ENCODE peak calls at places on chromosomes 16 and 17, in seven cellular contexts. D is HAP-1, F is fibroblast of lung, E is tibial nerve, B is A549, I is vagina, X is Panc1. T is an unnamed sample. For H3K9me3 and H3K4me1, the result is how much of the 10 kb centered on the place peaks cover.

GRCh38 chr16:89921699-89922476 is 1.3 kb upstream of the TUBB3 start:
- DNase-seq in D (peak), F (peak), E (no peak), B (peak), I (no peak), X (no peak), T (peak)

GRCh38 chr17:18888766-18889290 is 30.9 kb downstream of the PRPSAP2 start:
- DNase-seq in D (no peak), F (no peak), E (no peak), B (no peak), I (no peak), X (no peak), T (no peak)

GRCh38 chr17:237406-237955 is 56.0 kb upstream of the DOC2B start:
- DNase-seq in D (no peak), F (no peak), E (no peak), B (no peak), I (no peak), X (no peak), T (no peak)

GRCh38 chr16:85360323-85361277 is 248.3 kb upstream of the CIBAR2 start:
- DNase-seq in D (no peak), F (no peak), E (no peak), B (no peak), I (no peak), X (no peak), T (peak)

GRCh38 chr16:77221482-77221881 is 22.3 kb downstream of the SYCE1L start:
- DNase-seq in D (no peak), F (no peak), E (no peak), B (no peak), I (no peak), X (no peak), T (no peak)

GRCh38 chr17:68709995-68710780 is 109.0 kb upstream of the FAM20A start:
- DNase-seq in D (no peak), F (peak), E (no peak), B (no peak), I (no peak), X (no peak), T (no peak)

GRCh38 chr16:67399749-67400704 is 6.7 kb upstream of the TPPP3 start:
- DNase-seq in D (no peak), F (no peak), E (no peak), B (no peak), I (no peak), X (no peak), T (peak)

GRCh38 chr17:55735784-55736405 is 13.2 kb upstream of the TMEM100 start:
- DNase-seq in D (peak), F (peak), E (peak), B (peak), I (no peak), X (no peak), T (peak)

GRCh38 chr17:73476890-73477350 is 165.1 kb upstream of the CDC42EP4 start:
- DNase-seq in D (no peak), F (no peak), E (no peak), B (no peak), I (no peak), X (no peak), T (no peak)

GRCh38 chr17:5399767-5400166 is 19.7 kb downstream of the NUP88 start:
- DNase-seq in D (no peak), F (no peak), E (no peak), B (peak), I (no peak), X (no peak), T (no peak)

GRCh38 chr17:44677136-44677535 is 12.4 kb downstream of the CCDC43 start:
- DNase-seq in D (no peak), F (peak), E (no peak), B (no peak), I (no peak), X (no peak), T (no peak)

GRCh38 chr17:39939588-39940419 is 12.3 kb downstream of the LRRC3C start:
- DNase-seq in D (peak), F (peak), E (no peak), B (peak), I (no peak), X (no peak), T (peak)

GRCh38 chr16:79067600-79067999 is 532.9 kb downstream of the MAF start:
- DNase-seq in D (no peak), F (no peak), E (no peak), B (no peak), I (no peak), X (no peak), T (no peak)

GRCh38 chr17:7081341-7082062 is 1.5 kb upstream of the CLEC10A start:
- DNase-seq in D (no peak), F (no peak), E (no peak), B (no peak), I (no peak), X (no peak), T (no peak)

GRCh38 chr16:2035431-2036199 is 8.9 kb downstream of the NHERF2 start:
- DNase-seq in D (no peak), F (peak), E (peak), B (peak), I (no peak), X (no peak), T (peak)

GRCh38 chr16:2037115-2037514 is 10.4 kb downstream of the NHERF2 start:
- DNase-seq in D (no peak), F (no peak), E (no peak), B (no peak), I (no peak), X (no peak), T (no peak)

GRCh38 chr16:2037631-2038358 is 9.8 kb downstream of the NTHL1 start:
- DNase-seq in D (no peak), F (no peak), E (no peak), B (no peak), I (no peak), X (no peak), T (peak)

GRCh38 chr16:2034695-2035430 is 8.2 kb downstream of the NHERF2 start:
- DNase-seq in D (no peak), F (no peak), E (no peak), B (no peak), I (no peak), X (no peak), T (no peak)

DNA sequence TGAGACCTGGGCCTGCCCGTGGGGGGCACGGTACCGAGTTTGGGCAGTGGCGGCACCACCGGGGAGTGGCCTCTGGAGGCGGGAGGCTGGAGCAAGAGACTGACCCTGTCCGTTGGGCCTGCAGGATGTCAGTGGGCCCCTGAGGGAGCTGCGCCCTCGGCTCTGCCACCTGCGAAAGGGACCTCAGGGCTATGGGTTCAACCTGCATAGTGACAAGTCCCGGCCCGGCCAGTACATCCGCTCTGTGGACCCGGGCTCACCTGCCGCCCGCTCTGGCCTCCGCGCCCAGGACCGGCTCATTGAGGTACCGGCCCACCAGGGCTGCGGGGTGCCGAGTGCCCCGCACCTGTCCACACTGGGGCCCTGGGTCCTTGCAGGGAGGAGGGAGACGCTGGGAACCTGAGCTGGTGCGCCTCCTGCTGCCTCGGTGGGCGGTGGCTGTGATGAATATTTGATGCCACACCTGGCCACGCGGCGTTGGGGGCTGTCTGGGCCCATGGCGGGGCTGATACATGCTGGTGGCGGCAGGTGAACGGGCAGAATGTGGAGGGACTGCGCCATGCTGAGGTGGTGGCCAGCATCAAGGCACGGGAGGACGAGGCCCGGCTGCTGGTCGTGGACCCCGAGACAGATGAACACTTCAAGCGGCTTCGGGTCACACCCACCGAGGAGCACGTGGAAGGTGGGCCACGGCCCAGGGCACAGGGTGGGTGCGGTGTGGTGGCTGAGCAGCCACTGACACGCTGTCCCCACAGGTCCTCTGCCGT is 9.7 kb downstream of the NHERF2 start:
- DNase-seq in D (no peak), F (no peak), E (no peak), B (no peak), I (no peak), X (no peak), T (no peak)
- H3K9me3 ChIP-seq in D (under half), F (under half), E (under half), B (under half), I (under half), X (under half), T (under half)

DNA sequence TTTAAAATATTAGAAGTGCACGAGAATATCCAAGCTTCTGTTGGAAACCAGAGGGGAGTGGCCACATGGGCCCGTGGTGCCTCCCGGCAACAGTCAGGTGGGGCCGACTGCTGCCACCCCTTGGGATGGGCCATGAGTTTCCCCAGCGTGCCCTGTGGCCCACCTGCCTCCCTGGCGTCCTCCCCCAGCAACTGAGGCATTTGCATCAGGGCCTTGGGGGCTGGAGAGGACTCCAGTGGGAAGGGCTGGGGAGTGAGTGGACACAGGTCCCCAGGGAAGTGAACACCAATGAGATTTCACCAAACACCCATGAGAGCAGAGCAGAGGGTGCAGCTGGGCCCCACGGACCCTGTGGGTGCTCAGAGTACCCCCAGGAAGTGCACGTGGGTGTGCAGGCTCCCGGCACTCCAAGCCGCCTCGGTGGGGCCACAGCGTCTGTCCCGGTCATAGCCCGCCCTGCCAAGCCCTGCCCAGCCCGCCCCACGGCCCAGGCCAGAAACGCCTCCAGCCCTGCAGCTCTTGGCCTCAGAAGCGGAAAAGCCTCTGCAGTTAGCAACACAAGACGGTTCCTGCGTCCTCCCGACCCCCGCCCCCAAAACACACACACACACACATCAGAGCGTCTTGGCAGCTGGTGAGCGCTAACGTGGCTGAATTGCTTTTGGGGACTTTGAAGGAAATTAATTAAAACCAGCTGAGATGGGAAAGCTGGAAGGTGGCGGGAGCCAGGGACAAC is 22.7 kb downstream of the ZNF469 start:
- DNase-seq in D (no peak), F (peak), E (no peak), B (no peak), I (no peak), X (no peak), T (peak)
- H3K4me1 ChIP-seq in D (under half), F (under half), E (under half), B (under half), I (under half), X (under half), T (under half)

DNA sequence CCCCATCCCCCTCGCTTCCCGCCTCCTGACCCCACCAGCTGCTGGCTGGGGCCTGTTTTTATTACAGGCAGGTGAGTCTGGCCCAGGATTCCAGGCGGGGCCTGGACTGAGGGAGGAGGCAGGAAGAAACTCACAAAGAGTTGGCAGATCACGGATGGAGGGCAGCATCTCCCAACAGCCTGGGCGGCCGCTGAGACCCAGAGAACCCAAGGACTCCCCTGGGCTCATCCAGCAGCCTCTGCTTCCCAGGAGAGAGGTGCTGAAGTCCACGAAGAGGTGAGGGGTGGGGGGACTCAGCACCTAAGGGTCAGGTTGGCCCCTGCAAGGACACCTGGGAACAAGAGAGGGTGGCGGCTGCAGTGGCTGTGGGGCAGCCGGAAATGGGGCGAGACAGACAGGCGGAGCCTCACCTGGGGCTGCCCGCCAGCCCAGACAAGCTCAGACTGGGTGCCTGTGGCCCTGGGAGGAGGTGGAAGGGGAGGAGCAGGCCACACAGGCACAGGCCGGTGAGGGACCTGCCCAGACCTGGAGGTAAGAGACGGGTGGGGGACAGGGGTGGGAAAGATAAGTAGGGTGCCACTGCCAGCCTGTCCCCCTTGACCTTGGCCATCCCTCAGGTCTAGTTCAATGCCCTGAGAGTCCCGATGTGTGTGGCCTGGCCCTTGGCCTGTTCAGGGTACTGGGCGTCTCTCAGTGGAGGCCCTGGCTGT is 8.7 kb upstream of the ADGRG1 start:
- DNase-seq in D (no peak), F (no peak), E (no peak), B (no peak), I (no peak), X (no peak), T (peak)
- H3K4me3 ChIP-seq in D (no peak), F (no peak), E (no peak), B (no peak), I (peak), X (no peak), T (no peak)

DNA sequence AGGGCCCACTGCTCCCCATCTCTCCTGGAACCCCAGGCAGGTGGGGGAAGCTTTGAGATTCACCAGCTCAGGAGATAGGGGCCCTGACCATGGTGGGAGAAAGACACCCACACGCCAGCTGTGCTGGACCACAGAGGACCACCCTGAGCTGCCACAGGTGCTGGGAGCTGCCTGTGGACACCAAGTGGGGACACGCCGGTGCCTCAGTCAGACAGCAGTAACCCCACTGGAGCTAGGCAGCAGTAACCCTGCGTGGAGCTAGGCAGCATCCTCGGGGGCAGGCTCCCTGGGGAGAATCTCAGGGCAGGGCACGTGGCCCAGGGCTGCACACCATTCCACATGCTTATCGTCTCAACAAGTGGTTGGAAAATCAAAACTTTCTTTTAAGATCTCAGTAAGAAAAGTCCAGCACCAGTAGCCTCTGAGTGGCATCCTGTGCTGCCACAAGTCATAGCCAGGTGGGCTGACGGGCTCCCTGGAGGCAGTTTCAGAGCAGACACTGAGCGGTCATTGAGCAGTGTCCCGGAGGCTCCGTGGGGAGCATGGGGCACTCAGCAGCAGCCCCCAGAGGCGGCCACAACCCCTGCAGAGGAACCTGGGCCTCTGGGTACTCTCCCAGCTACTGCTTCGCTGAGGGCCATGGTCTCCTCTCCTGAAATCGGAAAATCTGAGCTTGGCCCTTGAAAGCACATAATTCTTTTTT is 8.0 kb upstream of the HEXD start:
- DNase-seq in D (no peak), F (no peak), E (no peak), B (no peak), I (no peak), X (no peak), T (no peak)
- H3K9me3 ChIP-seq in D (under half), F (under half), E (under half), B (under half), I (under half), X (under half), T (under half)

DNA sequence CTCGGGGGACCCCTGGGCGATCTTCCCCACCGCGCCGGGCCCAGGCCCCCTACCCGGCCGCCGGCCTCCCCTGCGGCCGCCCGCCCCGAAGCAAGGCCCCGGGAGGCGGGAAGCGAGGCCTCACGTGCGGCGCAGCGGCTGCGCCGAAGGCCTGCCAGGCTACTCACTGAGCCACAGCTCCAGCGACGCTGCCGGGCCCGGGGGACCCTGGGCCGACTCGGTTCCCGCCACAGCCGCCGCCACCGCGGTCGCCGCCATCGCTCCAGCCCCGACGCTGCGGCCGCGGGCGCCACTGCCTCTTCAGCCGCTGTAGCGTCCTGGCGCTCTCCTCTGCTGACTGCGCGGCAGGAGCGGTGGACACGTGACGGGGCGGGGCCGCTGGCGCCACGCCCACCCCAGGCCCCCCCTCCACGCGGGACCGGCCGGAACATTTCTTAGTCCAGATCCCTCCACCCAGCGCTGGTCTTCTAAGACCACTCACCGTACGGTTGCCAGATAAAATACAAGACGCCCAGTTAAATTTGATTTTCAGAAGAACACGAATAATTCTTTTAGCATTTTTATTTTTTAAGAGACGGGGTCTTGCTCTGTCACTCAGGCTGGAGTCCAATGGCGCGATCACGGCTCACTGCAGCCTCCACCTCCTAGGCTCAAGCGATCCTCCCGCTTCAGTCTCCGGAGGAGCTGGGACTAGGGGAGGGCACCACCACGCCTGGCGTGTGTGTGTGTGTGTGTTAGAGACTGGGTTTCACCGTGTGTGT is at the start of gene GGA2:
- DNase-seq in D (peak), F (peak), E (peak), B (peak), I (no peak), X (peak), T (peak)
- H3K4me1 ChIP-seq in D (under half), F (under half), E (under half), B (under half), I (under half), X (under half), T (under half)

T was measured in BE2C.